ENCODE peak calls at places on chromosomes 5 and 9, in six cellular contexts. R is CD8-positive, alpha-beta T cell; V is mammary epithelial cell; F is KBM-7; P is OCI-M1; D is GM12865. G is an unnamed sample.

GRCh38 chr5:177131019-177131320 is 2.6 kb upstream of the NSD1 start:
- DNase-seq in F (no peak), D (no peak), R (no peak), V (no peak), P (no peak), G (no peak)

GRCh38 chr5:171379961-171380360 is 7.7 kb upstream of the NPM1 start:
- DNase-seq in V (no peak), D (no peak), P (no peak), R (no peak), F (no peak), G (no peak)

GRCh38 chr9:135095470-135096407 is 8.3 kb downstream of the OLFM1 start:
- DNase-seq in P (no peak), V (no peak), R (no peak), D (no peak), F (no peak), G (no peak)

GRCh38 chr9:124771867-124772621 is 933 bp upstream of the NR6A1 start:
- DNase-seq in D (peak; percentile 62), F (peak; percentile 77), P (peak; percentile 84), R (no peak), V (peak; percentile 67), G (peak; percentile 22)

GRCh38 chr5:95080456-95080855 is 204.4 kb downstream of the MCTP1 start:
- DNase-seq in R (no peak), P (peak; percentile 17), D (no peak), V (no peak), F (no peak), G (no peak)

GRCh38 chr5:126007841-126008240 is 415.4 kb upstream of the GRAMD2B start:
- DNase-seq in F (no peak), R (no peak), P (no peak), V (peak; percentile 2), D (no peak), G (no peak)

GRCh38 chr9:76602191-76602590 is 143.2 kb downstream of the GCNT1 start:
- DNase-seq in R (no peak), V (no peak), F (no peak), D (no peak), P (no peak), G (no peak)

GRCh38 chr5:15637886-15638285 is 137.9 kb downstream of the FBXL7 start:
- DNase-seq in D (no peak), F (no peak), R (no peak), P (no peak), V (no peak), G (no peak)

GRCh38 chr5:139460457-139460856 is 2.1 kb downstream of the ECSCR start:
- DNase-seq in V (no peak), D (no peak), F (no peak), R (no peak), P (no peak), G (no peak)

GRCh38 chr9:132372177-132373095 is 17.6 kb upstream of the SETX start:
- DNase-seq in P (peak; percentile 51), R (no peak), D (peak; percentile 53), F (peak; percentile 96), V (peak; percentile 6), G (peak; percentile 72)

GRCh38 chr5:37249820-37250175 is 622 bp upstream of the CPLANE1 start:
- DNase-seq in D (peak; percentile 5), V (no peak), R (no peak), P (no peak), F (no peak), G (no peak)

GRCh38 chr9:4495537-4495936 is 5.3 kb downstream of the SLC1A1 start:
- DNase-seq in P (no peak), V (no peak), R (no peak), D (no peak), F (no peak), G (no peak)

GRCh38 chr5:60184599-60184998 is 291.1 kb upstream of the PDE4D start:
- DNase-seq in V (peak; percentile 21), F (no peak), R (no peak), D (no peak), P (no peak), G (no peak)

GRCh38 chr9:133440884-133441283 is 18.7 kb downstream of the ADAMTS13 start:
- DNase-seq in P (no peak), D (peak; percentile 71), F (no peak), R (no peak), V (no peak), G (no peak)

GRCh38 chr9:87880116-87880515 is 2.6 kb upstream of the SPATA31E1 start:
- DNase-seq in V (no peak), R (no peak), D (no peak), F (no peak), P (no peak), G (no peak)

GRCh38 chr9:110351009-110351467 is 13.4 kb upstream of the TXNDC8 start:
- DNase-seq in P (peak; percentile 22), F (no peak), R (no peak), D (no peak), V (peak; percentile 83), G (no peak)

GRCh38 chr5:139232161-139232724 is 34.1 kb upstream of the SIL1 start:
- DNase-seq in P (peak; percentile 92), D (peak; percentile 49), F (peak; percentile 72), V (peak; percentile 95), R (no peak), G (no peak)

GRCh38 chr5:180596115-180596667 is 4.9 kb upstream of the SCGB3A1 start:
- DNase-seq in R (no peak), F (no peak), D (no peak), P (no peak), V (no peak), G (no peak)

GRCh38 chr5:59703789-59704188 is 189.7 kb downstream of the PDE4D start:
- DNase-seq in F (no peak), D (no peak), R (no peak), P (no peak), V (no peak), G (no peak)

GRCh38 chr5:58999804-59000595 is 417.1 kb downstream of the RAB3C start:
- DNase-seq in F (no peak), V (no peak), R (no peak), D (no peak), P (peak; percentile 58), G (peak; percentile 2)

GRCh38 chr5:150443242-150444075 is 6.1 kb downstream of the RPS14 start:
- DNase-seq in D (no peak), F (no peak), R (no peak), P (no peak), V (no peak), G (no peak)

GRCh38 chr5:72895758-72896157 is 60.1 kb upstream of the FCHO2 start:
- DNase-seq in V (no peak), F (no peak), R (no peak), D (no peak), P (no peak), G (no peak)

GRCh38 chr9:21871256-21871975 is 69.0 kb downstream of the MTAP start:
- DNase-seq in D (no peak), V (peak; percentile 42), P (no peak), R (no peak), F (no peak), G (no peak)

GRCh38 chr5:97909541-97909940 is 726.5 kb upstream of the RIOK2 start:
- DNase-seq in R (no peak), V (peak; percentile 48), F (no peak), P (no peak), D (no peak), G (no peak)

GRCh38 chr5:14420136-14420808 is 161.3 kb upstream of the OTULINL start:
- DNase-seq in V (peak; percentile 37), D (no peak), F (no peak), R (no peak), P (no peak), G (no peak)

GRCh38 chr5:176353533-176353932 is 8.0 kb downstream of the KIAA1191 start:
- DNase-seq in V (no peak), D (no peak), P (no peak), F (no peak), R (no peak), G (no peak)